ENCODE peak calls at places on chromosomes 1 and 21, in four cellular contexts. S, X, Q and Z are unnamed samples.

GRCh38 chr1:175865041-175865766 is 121.8 kb upstream of the TNR start:
- DNase-seq in Q (no peak), S (peak), X (no peak), Z (peak)

GRCh38 chr1:31581821-31582810 is 5.8 kb downstream of the TINAGL1 start:
- DNase-seq in S (no peak), X (no peak), Q (no peak), Z (no peak)

GRCh38 chr1:25820247-25821111 is 725 bp downstream of the MTFR1L start:
- DNase-seq in X (peak), Q (no peak), S (no peak), Z (peak)

GRCh38 chr1:145918992-145919939 is 749 bp upstream of the PEX11B start:
- DNase-seq in S (no peak), Q (peak), X (peak), Z (peak)

GRCh38 chr1:3279182-3279470 is 175.3 kb upstream of the ARHGEF16 start:
- DNase-seq in S (no peak), X (no peak), Q (no peak), Z (no peak)

GRCh38 chr1:184972281-184973055 is 1.8 kb downstream of the NIBAN1 start:
- DNase-seq in X (peak), S (no peak), Q (no peak), Z (no peak)

GRCh38 chr1:40653851-40654537 is 11.5 kb downstream of the RIMS3 start:
- DNase-seq in X (no peak), S (no peak), Q (peak), Z (peak)

GRCh38 chr1:182175340-182176068 is 114.0 kb upstream of the ZNF648 start:
- DNase-seq in S (no peak), Q (no peak), X (no peak), Z (no peak)

GRCh38 chr1:115069186-115069585 is 20.1 kb downstream of the TSPAN2 start:
- DNase-seq in S (no peak), Q (no peak), X (peak), Z (no peak)

GRCh38 chr1:161408404-161409085 is 40.9 kb upstream of the CFAP126 start:
- DNase-seq in S (no peak), Q (no peak), X (no peak), Z (no peak)

GRCh38 chr21:44925027-44925755 is 4.5 kb upstream of the ITGB2 start:
- DNase-seq in X (peak), Q (no peak), S (no peak), Z (no peak)

DNA sequence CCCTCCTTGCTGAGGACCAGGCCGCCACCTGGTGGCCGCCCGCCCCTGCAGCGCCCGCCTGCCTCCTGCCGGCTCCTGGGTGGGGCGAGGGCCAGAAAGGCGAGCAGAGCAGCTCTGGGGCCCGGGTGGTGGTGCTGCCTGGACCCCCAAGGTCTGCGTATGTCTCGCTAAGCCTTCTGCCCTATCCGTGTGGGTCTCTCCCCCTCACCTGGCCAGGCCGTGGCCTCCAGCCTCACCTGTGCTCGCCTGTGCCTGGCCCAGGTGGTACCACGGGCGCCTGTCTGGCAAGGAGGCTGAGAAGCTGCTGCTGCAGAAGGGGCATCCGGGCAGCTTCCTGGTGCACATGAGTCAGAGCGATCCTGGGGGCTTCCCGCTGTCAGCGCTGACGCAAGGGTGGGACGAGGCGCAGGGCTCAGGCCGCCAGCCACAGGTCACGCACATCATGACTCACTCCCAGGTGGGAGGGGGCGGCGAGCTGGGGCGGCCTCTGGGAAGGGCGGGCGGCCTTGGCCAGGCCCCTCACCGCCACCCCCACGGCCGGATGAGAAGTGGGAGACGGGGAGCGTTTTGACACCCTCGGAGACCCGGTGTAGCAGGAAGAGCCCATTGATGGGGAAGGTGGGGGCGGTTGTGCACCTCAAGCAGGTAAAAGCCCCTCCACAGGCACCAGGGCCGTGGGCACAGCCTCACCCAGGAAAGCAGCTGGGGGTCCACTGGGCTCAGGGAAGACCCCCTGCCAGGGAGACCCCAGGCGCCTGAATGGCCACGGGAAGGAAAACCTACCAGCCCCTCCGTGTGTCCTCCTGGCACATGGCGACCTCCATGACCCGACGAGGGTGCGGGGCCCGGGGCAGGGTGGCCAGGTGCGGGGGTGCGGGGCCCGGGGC is 9.9 kb downstream of the RNF223 start:
- DNase-seq in S (no peak), X (peak), Q (no peak), Z (peak)
- H4K91ac ChIP-seq in S (no peak), X (no peak), Q (no peak), Z (no peak)

DNA sequence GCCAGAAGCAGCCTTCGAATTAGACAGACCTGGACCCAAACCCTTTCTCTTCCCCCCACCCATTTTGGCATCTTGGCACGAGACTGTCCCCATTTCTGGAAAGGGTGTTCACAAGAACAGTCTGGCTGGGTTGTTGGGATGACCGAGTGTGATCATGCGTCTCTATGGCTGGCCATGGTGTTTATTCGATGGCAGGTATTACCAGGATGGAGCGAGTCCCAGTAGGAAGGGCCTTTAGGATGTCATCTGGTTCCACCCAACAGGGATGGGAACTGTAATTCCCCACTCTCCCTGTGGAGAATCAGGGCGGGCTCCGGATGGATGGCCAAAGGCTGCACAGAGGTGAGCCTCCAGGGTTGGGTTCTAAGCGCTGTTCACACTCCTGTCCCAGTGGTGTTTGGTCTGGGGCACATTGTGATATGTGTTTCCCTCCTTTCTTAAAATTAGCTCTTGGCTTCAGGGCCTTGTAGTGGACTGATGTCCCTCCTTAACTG is 33.4 kb upstream of the ATP5PO start:
- DNase-seq in X (no peak), Q (no peak), S (no peak), Z (no peak)
- H3K18ac ChIP-seq in X (peak), Q (peak), S (peak), Z (peak)

DNA sequence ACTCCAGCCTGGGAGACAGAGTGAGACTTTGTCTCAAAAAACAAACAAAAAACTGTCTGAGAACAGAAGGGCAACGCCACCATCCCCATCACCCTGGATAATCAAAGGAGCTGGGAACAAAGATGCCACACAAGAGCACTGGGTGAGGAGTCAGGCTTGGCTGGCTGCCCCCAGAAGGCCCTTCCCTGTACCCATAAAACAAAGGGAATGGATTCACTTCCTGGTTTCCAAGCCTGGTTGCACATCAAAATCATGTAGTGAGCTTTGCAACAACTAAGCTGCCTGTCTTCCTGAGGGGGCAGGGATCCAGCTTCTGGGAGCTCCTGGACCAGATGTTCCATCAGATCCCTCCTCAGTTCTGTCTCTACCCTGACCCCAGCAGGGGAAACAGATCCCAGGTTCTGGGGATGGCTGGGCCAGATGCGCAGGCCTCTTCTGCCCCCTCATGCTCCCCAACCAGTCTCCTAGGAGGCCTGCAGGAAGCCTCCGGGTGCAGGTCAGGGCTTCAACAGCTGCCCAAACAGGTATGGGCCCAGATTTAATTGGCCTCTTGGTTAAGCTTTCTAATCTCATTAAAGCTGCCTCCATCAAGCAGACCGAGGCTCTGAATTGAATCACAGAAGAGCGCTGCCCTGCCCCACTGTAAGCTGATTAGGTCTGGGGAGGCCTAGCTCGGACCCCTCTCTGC is 97.8 kb downstream of the MRPL37 start:
- DNase-seq in X (no peak), S (no peak), Q (peak), Z (no peak)
- H4K91ac ChIP-seq in X (no peak), S (peak), Q (no peak), Z (no peak)

DNA sequence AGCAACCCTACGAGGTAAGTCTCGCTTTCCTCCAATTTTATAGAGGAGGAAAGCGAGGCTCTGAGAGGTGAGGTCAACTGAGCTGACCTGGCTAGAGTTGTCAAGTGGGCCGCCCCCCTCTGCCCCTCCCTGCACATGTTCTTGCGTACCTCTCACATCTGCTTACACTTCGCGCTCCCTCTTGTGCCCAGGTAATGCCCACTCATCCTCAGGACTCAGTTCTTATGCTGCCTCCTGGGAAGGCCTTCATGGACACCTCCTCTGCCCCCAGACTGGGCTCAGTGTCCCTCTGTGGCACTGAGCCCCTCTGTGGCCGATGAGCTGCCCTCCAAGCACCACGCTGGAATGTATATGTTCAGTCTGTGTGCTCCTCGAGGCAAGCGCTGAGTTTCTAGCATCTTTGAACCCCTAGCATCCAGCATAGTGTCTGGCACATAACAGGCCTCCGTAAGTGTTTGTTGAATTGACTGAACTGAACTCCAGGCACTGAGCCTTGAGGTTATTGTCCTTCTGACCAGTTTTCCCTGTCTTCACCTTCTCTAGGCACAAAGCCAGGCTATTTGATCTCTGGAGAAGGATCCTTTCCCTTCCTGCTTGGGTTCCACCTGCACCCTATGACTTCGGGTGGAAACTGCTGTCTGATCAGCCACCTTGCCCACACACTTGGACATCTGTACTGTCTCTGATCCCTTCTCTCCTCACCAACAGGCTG is 13.5 kb downstream of the MOV10 start:
- DNase-seq in S (no peak), X (no peak), Q (no peak), Z (no peak)
- H3K18ac ChIP-seq in S (no peak), X (no peak), Q (no peak), Z (no peak)

DNA sequence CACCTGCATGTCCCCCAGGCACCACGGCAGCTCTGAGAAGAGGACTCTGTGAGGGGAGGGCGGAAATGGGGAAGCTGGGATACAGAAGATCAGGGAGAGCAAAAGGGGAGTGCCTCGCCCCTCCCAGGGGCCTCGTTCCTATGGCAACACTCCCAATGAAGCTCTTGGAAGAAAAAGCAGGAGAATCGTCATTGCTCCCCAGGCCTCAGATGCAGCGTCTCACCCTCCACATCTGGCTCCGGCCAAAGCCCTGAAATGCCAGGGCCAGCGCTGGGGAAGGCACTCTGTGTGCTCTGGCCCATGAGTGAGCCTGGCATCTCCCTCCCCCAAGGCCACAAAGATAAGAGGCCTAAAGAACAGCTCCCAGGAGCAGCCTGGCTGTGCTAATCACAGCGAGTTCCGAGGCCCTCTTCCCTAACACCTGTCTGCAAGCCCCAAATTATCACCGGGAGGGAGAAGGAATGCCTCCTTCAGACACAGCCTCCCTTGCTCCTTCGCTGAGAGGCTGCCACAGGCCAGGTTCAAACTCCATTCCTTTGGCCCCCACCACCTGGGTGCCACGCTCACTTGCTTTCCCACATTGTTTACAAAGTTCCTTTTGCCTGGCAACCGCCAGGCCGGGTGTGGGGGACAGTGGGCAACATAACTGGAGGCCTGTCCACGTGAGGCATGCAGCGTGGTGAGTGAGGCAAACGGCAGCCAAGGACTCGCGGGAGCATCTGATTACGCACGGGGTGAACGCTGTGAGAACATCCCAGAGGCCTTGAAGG is 27.8 kb downstream of the ECE1 start:
- DNase-seq in Q (no peak), S (no peak), X (peak), Z (peak)
- H4K91ac ChIP-seq in Q (no peak), S (no peak), X (peak), Z (peak)

DNA sequence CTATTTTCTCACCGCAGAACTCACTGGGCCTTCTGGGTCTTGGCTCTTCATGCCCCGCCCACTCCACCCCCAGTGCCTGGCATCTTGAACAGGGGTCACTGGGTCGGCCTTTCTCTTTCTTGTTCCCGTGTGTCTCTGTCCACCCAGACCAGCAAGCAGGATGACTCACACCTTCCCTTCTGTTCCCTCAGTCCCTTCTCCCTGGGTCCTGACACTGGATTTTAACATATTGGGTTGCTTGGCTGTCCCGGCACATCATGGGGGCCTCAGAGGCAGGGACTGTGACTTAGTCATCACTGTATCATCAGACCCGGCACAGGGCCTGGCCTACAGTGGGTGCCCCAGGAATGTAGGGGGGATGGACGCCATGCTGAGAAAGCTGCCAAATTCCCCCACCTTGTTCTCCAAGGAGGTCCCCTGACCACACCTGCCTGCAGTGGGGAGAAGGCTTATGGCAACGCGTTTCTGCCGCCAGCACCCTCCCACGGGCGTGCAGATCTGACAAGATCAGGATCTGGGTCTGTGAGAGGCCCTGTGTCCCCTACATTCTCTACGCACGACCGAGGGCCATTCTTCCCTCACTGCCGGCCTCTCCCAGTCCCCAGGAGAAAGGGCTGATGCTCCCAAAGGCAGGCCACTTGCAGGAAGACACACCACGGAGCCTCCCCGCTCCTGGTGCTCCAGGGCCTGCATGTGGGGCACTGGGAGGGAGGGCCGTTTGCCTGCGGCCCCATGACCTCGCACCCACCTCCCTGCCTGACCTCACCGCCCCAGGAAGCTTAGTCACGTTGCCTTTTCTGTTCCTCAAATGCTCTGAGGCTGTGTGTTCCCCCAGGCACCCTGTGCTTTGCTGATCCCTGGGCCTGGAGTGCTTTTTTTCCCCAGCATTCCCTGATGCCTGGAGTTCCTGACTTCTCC is 157.2 kb upstream of the TMEM51 start:
- DNase-seq in S (no peak), Q (peak), X (peak), Z (no peak)
- H3K18ac ChIP-seq in S (no peak), Q (peak), X (peak), Z (no peak)

GRCh38 chr1:203521071-203521794 is 27.3 kb downstream of the OPTC start:
- DNase-seq in S (no peak), X (peak), Q (no peak), Z (no peak)
- H4K91ac ChIP-seq in S (no peak), X (peak), Q (no peak), Z (no peak)

GRCh38 chr1:45322486-45323040 is 4.1 kb upstream of the HPDL start:
- DNase-seq in S (no peak), X (no peak), Q (no peak), Z (no peak)
- H3K18ac ChIP-seq in S (no peak), X (no peak), Q (no peak), Z (no peak)

GRCh38 chr1:158035976-158036583 is 42.6 kb downstream of the KIRREL1 start:
- DNase-seq in Q (no peak), X (peak), S (no peak), Z (no peak)

GRCh38 chr1:158037008-158037875 is 43.8 kb downstream of the KIRREL1 start:
- DNase-seq in X (no peak), S (no peak), Q (no peak), Z (no peak)

GRCh38 chr1:158040323-158040722 is 46.9 kb downstream of the KIRREL1 start:
- DNase-seq in X (no peak), Q (no peak), S (no peak), Z (no peak)

GRCh38 chr1:158039380-158039779 is 45.9 kb downstream of the KIRREL1 start:
- DNase-seq in S (no peak), Q (no peak), X (peak), Z (no peak)

GRCh38 chr1:158037876-158038359 is 44.5 kb downstream of the KIRREL1 start:
- DNase-seq in Q (no peak), S (no peak), X (peak), Z (no peak)
- H4K91ac ChIP-seq in Q (no peak), S (no peak), X (peak), Z (no peak)

GRCh38 chr1:169109561-169110134 is 3.2 kb downstream of the ATP1B1 start:
- DNase-seq in Q (no peak), S (no peak), X (peak), Z (no peak)

GRCh38 chr1:169110265-169110664 is 3.8 kb downstream of the ATP1B1 start:
- DNase-seq in Q (no peak), S (no peak), X (no peak), Z (no peak)

GRCh38 chr1:169112241-169112640 is 5.8 kb downstream of the ATP1B1 start:
- DNase-seq in X (peak), Q (no peak), S (no peak), Z (no peak)

GRCh38 chr1:169110691-169111447 is 4.4 kb downstream of the ATP1B1 start:
- DNase-seq in S (no peak), X (peak), Q (no peak), Z (no peak)

DNA sequence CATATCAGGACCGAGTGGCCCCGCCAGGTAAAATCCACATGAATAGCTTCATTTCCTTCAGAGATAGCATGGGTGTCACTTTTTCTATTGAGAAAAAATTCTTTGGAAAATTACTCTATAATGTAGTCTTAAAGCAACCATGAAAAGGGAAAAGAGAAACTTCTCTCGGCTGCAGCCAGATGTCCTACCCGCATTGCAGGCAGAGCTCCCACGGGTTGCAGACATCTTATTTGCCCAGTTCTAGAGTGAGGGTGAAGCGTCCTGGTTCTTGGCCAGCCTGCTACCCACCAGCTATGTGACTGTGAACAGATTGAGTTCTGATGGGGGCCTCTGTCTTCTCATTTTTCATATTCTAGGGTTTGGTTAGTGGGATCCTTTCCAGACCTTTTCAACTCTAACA is 5.0 kb downstream of the ATP1B1 start:
- DNase-seq in Q (no peak), X (no peak), S (no peak), Z (no peak)
- H3K18ac ChIP-seq in Q (no peak), X (no peak), S (no peak), Z (no peak)